ENCODE peak calls at places on chromosomes 6 and 20, in ten cellular contexts. A is GF-D8; B is memory B cell; Y is right lobe of liver; Q is epithelial cell of esophagus; D is naive thymus-derived CD4-positive, alpha-beta T cell; E is heart right ventricle; X is psoas muscle; H is stimulated activated CD4-positive, alpha-beta T cell treated with anti-CD3 and anti-CD28 coated beads, Interleukin-1b, Interleukin-23, amount 100 ng/mL, for 1 hour; N is T-cell. C is an unnamed sample.

GRCh38 chr6:127119361-127120108 is 1.1 kb downstream of the RSPO3 start:
- DNase-seq in A (no peak), B (peak; percentile 18), Y (peak; percentile 46), Q (peak; percentile 9), D (no peak), E (no peak), X (peak; percentile 55), H (no peak), N (no peak), C (peak; percentile 32)

GRCh38 chr20:36404435-36404978 is 98.4 kb downstream of the DLGAP4 start:
- DNase-seq in A (no peak), B (no peak), Y (no peak), Q (no peak), D (no peak), E (no peak), X (no peak), H (no peak), N (no peak), C (no peak)

GRCh38 chr20:10970109-10970508 is 296.3 kb upstream of the JAG1 start:
- DNase-seq in A (no peak), B (no peak), Y (no peak), Q (no peak), D (no peak), E (no peak), X (no peak), H (no peak), N (no peak), C (no peak)

GRCh38 chr6:56927538-56928453 is 27.1 kb upstream of the BEND6 start:
- DNase-seq in A (peak; percentile 23), B (no peak), Y (no peak), Q (no peak), D (no peak), E (no peak), X (no peak), H (no peak), N (no peak), C (no peak)

GRCh38 chr6:117776441-117776840 is 101.2 kb downstream of the NUS1 start:
- DNase-seq in A (no peak), B (no peak), Y (no peak), Q (no peak), D (no peak), E (no peak), X (no peak), H (no peak), N (no peak), C (no peak)

GRCh38 chr6:157106487-157106886 is 216.8 kb downstream of the TMEM242 start:
- DNase-seq in A (no peak), B (no peak), Y (no peak), Q (peak; percentile 89), D (no peak), E (no peak), X (no peak), H (no peak), N (no peak), C (no peak)

GRCh38 chr6:96468281-96468680 is 53.3 kb upstream of the UFL1 start:
- DNase-seq in A (no peak), B (no peak), Y (no peak), Q (no peak), D (no peak), E (no peak), X (no peak), H (no peak), N (no peak), C (no peak)

GRCh38 chr20:25574411-25574810 is 10.9 kb downstream of the NINL start:
- DNase-seq in A (peak; percentile 6), B (no peak), Y (no peak), Q (peak; percentile 10), D (no peak), E (no peak), X (no peak), H (no peak), N (no peak), C (no peak)

GRCh38 chr20:59857951-59858350 is 75.5 kb downstream of the SYCP2 start:
- DNase-seq in A (no peak), B (no peak), Y (no peak), Q (no peak), D (no peak), E (no peak), X (no peak), H (no peak), N (no peak), C (no peak)

GRCh38 chr6:100276311-100277057 is 188.2 kb downstream of the SIM1 start:
- DNase-seq in A (no peak), B (no peak), Y (no peak), Q (peak; percentile 28), D (no peak), E (no peak), X (no peak), H (no peak), N (no peak), C (no peak)

GRCh38 chr6:153231048-153231635 is 100.1 kb upstream of the RGS17 start:
- DNase-seq in A (no peak), B (no peak), Y (no peak), Q (peak; percentile 68), D (no peak), E (peak; percentile 38), X (peak; percentile 49), H (no peak), N (no peak), C (peak; percentile 36)

GRCh38 chr6:136826216-136826615 is 3.8 kb downstream of the PEX7 start:
- DNase-seq in A (no peak), B (no peak), Y (no peak), Q (no peak), D (no peak), E (no peak), X (no peak), H (no peak), N (no peak), C (no peak)

GRCh38 chr6:31776563-31776960 is 566 bp downstream of the VWA7 start:
- DNase-seq in A (no peak), B (no peak), Y (no peak), Q (no peak), D (no peak), E (no peak), X (no peak), H (no peak), N (no peak), C (no peak)

GRCh38 chr6:131258816-131259476 is 123.7 kb downstream of the AKAP7 start:
- DNase-seq in A (no peak), B (no peak), Y (no peak), Q (peak; percentile 58), D (no peak), E (no peak), X (no peak), H (no peak), N (no peak), C (no peak)

GRCh38 chr6:169363590-169363989 is 109.9 kb upstream of the THBS2 start:
- DNase-seq in A (no peak), B (no peak), Y (no peak), Q (no peak), D (no peak), E (no peak), X (no peak), H (no peak), N (no peak), C (peak; percentile 45)

GRCh38 chr6:13395272-13396237 is 67.2 kb upstream of the TBC1D7 start:
- DNase-seq in A (peak; percentile 94), B (peak; percentile 19), Y (peak; percentile 78), Q (peak; percentile 83), D (no peak), E (peak; percentile 85), X (peak; percentile 67), H (no peak), N (no peak), C (peak; percentile 78)

GRCh38 chr20:59728722-59729430 is 124.5 kb downstream of the PHACTR3 start:
- DNase-seq in A (no peak), B (no peak), Y (no peak), Q (no peak), D (no peak), E (no peak), X (no peak), H (no peak), N (no peak), C (peak; percentile 14)

GRCh38 chr6:160348552-160349441 is 619 bp downstream of the SLC22A3 start:
- DNase-seq in A (no peak), B (no peak), Y (peak; percentile 81), Q (peak; percentile 47), D (no peak), E (no peak), X (peak; percentile 69), H (no peak), N (no peak), C (peak; percentile 81)

GRCh38 chr20:4160761-4161305 is 145.5 kb upstream of the RNF24 start:
- DNase-seq in A (no peak), B (no peak), Y (no peak), Q (peak; percentile 75), D (no peak), E (peak; percentile 43), X (no peak), H (no peak), N (no peak), C (peak; percentile 85)

GRCh38 chr20:44019638-44020335 is 105.1 kb downstream of the TOX2 start:
- DNase-seq in A (no peak), B (no peak), Y (no peak), Q (peak; percentile 8), D (peak; percentile 28), E (no peak), X (peak; percentile 64), H (no peak), N (peak; percentile 19), C (no peak)

GRCh38 chr20:63071541-63072181 is 64.9 kb upstream of the BHLHE23 start:
- DNase-seq in A (no peak), B (no peak), Y (peak; percentile 29), Q (peak; percentile 54), D (no peak), E (no peak), X (peak; percentile 38), H (peak; percentile 20), N (no peak), C (peak; percentile 63)

GRCh38 chr6:45676376-45676775 is 298.6 kb upstream of the SUPT3H start:
- DNase-seq in A (no peak), B (no peak), Y (no peak), Q (no peak), D (no peak), E (no peak), X (no peak), H (no peak), N (no peak), C (no peak)

GRCh38 chr6:149332602-149333311 is 15.2 kb downstream of the TAB2 start:
- DNase-seq in A (no peak), B (no peak), Y (no peak), Q (no peak), D (no peak), E (no peak), X (no peak), H (no peak), N (no peak), C (no peak)

GRCh38 chr20:10653593-10654288 is 20.1 kb downstream of the JAG1 start:
- DNase-seq in A (no peak), B (no peak), Y (no peak), Q (no peak), D (no peak), E (peak; percentile 62), X (no peak), H (no peak), N (no peak), C (no peak)

GRCh38 chr20:37524859-37525708 is 2.6 kb downstream of the BLCAP start:
- DNase-seq in A (no peak), B (no peak), Y (no peak), Q (peak; percentile 97), D (no peak), E (no peak), X (no peak), H (no peak), N (no peak), C (no peak)

GRCh38 chr6:138017156-138017757 is 90.0 kb downstream of the PERP start:
- DNase-seq in A (no peak), B (no peak), Y (no peak), Q (peak; percentile 48), D (no peak), E (no peak), X (no peak), H (no peak), N (no peak), C (no peak)

C was measured in left lung.